ENCODE peak calls at places on chromosomes 4 and X, in four cellular contexts. One of them, this sample, is unnamed.

GRCh38 chr4:102675142-102675541 is 85.6 kb downstream of the MANBA start:
- DNase-seq in OCI-LY7: no peak
- DNase-seq in GM23338: no peak
- DNase-seq in endothelial cell of umbilical vein: no peak
- DNase-seq in this sample: no peak

GRCh38 chrX:2888309-2888708 is 40.8 kb downstream of the ARSD start:
- DNase-seq in OCI-LY7: no peak
- DNase-seq in GM23338: no peak
- DNase-seq in endothelial cell of umbilical vein: no peak
- DNase-seq in this sample: no peak

GRCh38 chrX:28659269-28659668 is 72.0 kb downstream of the IL1RAPL1 start:
- DNase-seq in OCI-LY7: peak
- DNase-seq in GM23338: peak
- DNase-seq in endothelial cell of umbilical vein: no peak
- DNase-seq in this sample: no peak

GRCh38 chr4:24517676-24518075 is 66.7 kb downstream of the DHX15 start:
- DNase-seq in OCI-LY7: no peak
- DNase-seq in GM23338: no peak
- DNase-seq in endothelial cell of umbilical vein: no peak
- DNase-seq in this sample: no peak

GRCh38 chr4:108991929-108992328 is 229.1 kb upstream of the ETNPPL start:
- DNase-seq in OCI-LY7: no peak
- DNase-seq in GM23338: no peak
- DNase-seq in endothelial cell of umbilical vein: no peak
- DNase-seq in this sample: no peak

GRCh38 chrX:2497961-2498780 is 2.6 kb downstream of the DHRSX start:
- DNase-seq in OCI-LY7: no peak
- DNase-seq in GM23338: no peak
- DNase-seq in endothelial cell of umbilical vein: peak
- DNase-seq in this sample: no peak

GRCh38 chrX:16992902-16993301 is 46.4 kb downstream of the REPS2 start:
- DNase-seq in OCI-LY7: no peak
- DNase-seq in GM23338: no peak
- DNase-seq in endothelial cell of umbilical vein: no peak
- DNase-seq in this sample: no peak

GRCh38 chr4:160375746-160376452 is 1273.0 kb downstream of the RAPGEF2 start:
- DNase-seq in OCI-LY7: no peak
- DNase-seq in GM23338: no peak
- DNase-seq in endothelial cell of umbilical vein: no peak
- DNase-seq in this sample: no peak

GRCh38 chr4:158176108-158176507 is 3.3 kb upstream of the GASK1B start:
- DNase-seq in OCI-LY7: no peak
- DNase-seq in GM23338: no peak
- DNase-seq in endothelial cell of umbilical vein: peak
- DNase-seq in this sample: no peak

GRCh38 chr4:10075158-10075863 is 41.3 kb downstream of the WDR1 start:
- DNase-seq in OCI-LY7: no peak
- DNase-seq in GM23338: no peak
- DNase-seq in endothelial cell of umbilical vein: no peak
- DNase-seq in this sample: no peak

GRCh38 chr4:38950734-38951133 is 81.5 kb downstream of the TMEM156 start:
- DNase-seq in OCI-LY7: no peak
- DNase-seq in GM23338: no peak
- DNase-seq in endothelial cell of umbilical vein: no peak
- DNase-seq in this sample: no peak

GRCh38 chr4:25578431-25578830 is 77.2 kb upstream of the SLC34A2 start:
- DNase-seq in OCI-LY7: no peak
- DNase-seq in GM23338: peak
- DNase-seq in endothelial cell of umbilical vein: no peak
- DNase-seq in this sample: peak

GRCh38 chr4:27210874-27211428 is 350.3 kb downstream of the STIM2 start:
- DNase-seq in OCI-LY7: no peak
- DNase-seq in GM23338: no peak
- DNase-seq in endothelial cell of umbilical vein: no peak
- DNase-seq in this sample: no peak

GRCh38 chrX:17656035-17656418 is 81.3 kb upstream of the SCML1 start:
- DNase-seq in OCI-LY7: no peak
- DNase-seq in GM23338: peak
- DNase-seq in endothelial cell of umbilical vein: no peak
- DNase-seq in this sample: peak

GRCh38 chr4:7941111-7942018 is 1.7 kb upstream of the AFAP1 start:
- DNase-seq in OCI-LY7: no peak
- DNase-seq in GM23338: peak
- DNase-seq in endothelial cell of umbilical vein: no peak
- DNase-seq in this sample: no peak

GRCh38 chr4:140726776-140727500 is 29.2 kb downstream of the TBC1D9 start:
- DNase-seq in OCI-LY7: no peak
- DNase-seq in GM23338: no peak
- DNase-seq in endothelial cell of umbilical vein: peak
- DNase-seq in this sample: no peak

GRCh38 chr4:140533951-140534480 is 10.0 kb downstream of the ELMOD2 start:
- DNase-seq in OCI-LY7: no peak
- DNase-seq in GM23338: no peak
- DNase-seq in endothelial cell of umbilical vein: no peak
- DNase-seq in this sample: no peak

GRCh38 chrX:40004916-40005289 is 92.9 kb downstream of the BCOR start:
- DNase-seq in OCI-LY7: no peak
- DNase-seq in GM23338: peak
- DNase-seq in endothelial cell of umbilical vein: no peak
- DNase-seq in this sample: peak

GRCh38 chrX:81355436-81355835 is 153.5 kb downstream of the SH3BGRL start:
- DNase-seq in OCI-LY7: no peak
- DNase-seq in GM23338: no peak
- DNase-seq in endothelial cell of umbilical vein: peak
- DNase-seq in this sample: no peak

GRCh38 chr4:68271851-68272756 is 26.6 kb upstream of the TMPRSS11B start:
- DNase-seq in OCI-LY7: peak
- DNase-seq in GM23338: peak
- DNase-seq in endothelial cell of umbilical vein: peak
- DNase-seq in this sample: peak

GRCh38 chrX:108537005-108537404 is 97.4 kb downstream of the COL4A5 start:
- DNase-seq in OCI-LY7: peak
- DNase-seq in GM23338: peak
- DNase-seq in endothelial cell of umbilical vein: peak
- DNase-seq in this sample: peak

GRCh38 chr4:186886759-186887158 is 163.1 kb upstream of the FAT1 start:
- DNase-seq in OCI-LY7: no peak
- DNase-seq in GM23338: no peak
- DNase-seq in endothelial cell of umbilical vein: no peak
- DNase-seq in this sample: no peak
- H2AFZ ChIP-seq in OCI-LY7: no peak
- H2AFZ ChIP-seq in GM23338: peak
- H2AFZ ChIP-seq in endothelial cell of umbilical vein: no peak
- H2AFZ ChIP-seq in this sample: no peak

DNA sequence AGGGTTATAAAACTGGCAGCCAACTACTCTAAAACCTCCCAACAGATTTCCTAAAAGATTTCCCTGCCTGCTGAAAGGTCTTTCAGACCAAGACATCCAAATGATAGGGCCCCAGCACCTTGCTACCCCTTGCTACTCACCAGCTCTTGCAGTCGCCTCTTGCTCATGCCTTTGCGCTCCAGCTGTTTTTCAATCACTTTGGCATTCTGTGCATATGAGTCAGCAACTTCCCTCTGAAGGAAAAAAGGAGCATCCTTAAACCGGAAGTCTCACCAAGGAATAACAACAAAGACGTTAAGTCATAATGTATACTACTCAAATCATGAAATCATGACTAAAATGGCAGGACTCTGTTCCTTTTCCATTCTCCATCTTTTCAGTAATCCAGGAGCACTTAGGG is 24.0 kb downstream of the STEEP1 start:
- DNase-seq in OCI-LY7: no peak
- DNase-seq in GM23338: peak
- DNase-seq in endothelial cell of umbilical vein: peak
- DNase-seq in this sample: no peak
- H2AFZ ChIP-seq in OCI-LY7: no peak
- H2AFZ ChIP-seq in GM23338: no peak
- H2AFZ ChIP-seq in endothelial cell of umbilical vein: no peak
- H2AFZ ChIP-seq in this sample: no peak

DNA sequence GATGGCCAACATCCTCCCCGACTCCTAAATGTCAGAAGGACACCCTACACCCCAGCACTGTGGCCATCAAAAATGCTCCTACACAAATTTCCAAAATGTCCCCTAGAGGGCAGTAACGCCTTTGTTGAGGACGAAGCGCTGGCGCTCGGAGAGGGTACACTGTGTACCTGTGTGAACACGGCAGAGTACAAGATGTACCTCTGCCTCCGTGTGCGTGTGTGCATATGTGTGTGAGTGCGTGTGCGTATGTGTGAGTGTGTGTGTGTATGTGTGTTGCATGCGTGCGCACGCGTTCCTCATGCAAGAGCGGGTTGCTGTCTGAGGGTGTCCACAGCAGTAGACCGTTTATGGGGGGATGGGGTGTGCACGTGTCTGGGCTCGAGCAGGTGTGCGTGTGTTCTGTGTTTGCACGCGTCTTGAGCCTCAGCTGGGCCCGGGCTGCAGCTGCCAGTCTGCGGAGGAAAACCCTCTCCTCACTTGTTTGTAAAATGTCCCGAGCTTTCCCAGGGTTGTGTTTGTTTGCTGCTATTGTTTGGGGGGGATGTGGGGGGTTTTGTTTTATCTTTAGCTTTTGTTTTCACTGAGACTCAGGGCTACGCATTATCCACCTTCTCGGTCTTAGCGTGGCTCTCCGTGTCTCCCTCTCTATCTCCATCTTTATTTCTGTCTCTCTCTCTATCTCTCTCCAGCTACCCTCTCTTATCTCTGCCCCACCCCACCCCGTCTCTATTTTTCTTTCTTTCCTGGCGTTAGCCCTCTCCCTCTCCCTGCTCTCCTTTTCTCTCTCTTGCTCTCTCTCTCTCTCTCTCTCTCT is 10.4 kb upstream of the TSPYL2 start:
- DNase-seq in OCI-LY7: peak
- DNase-seq in GM23338: peak
- DNase-seq in endothelial cell of umbilical vein: peak
- DNase-seq in this sample: peak
- H2AFZ ChIP-seq in OCI-LY7: peak
- H2AFZ ChIP-seq in GM23338: peak
- H2AFZ ChIP-seq in endothelial cell of umbilical vein: no peak
- H2AFZ ChIP-seq in this sample: no peak

GRCh38 chr4:170137466-170137865 is 47.7 kb upstream of the AADAT start:
- DNase-seq in OCI-LY7: no peak
- DNase-seq in GM23338: no peak
- DNase-seq in endothelial cell of umbilical vein: no peak
- DNase-seq in this sample: no peak

GRCh38 chr4:170134821-170135220 is 45.1 kb upstream of the AADAT start:
- DNase-seq in OCI-LY7: no peak
- DNase-seq in GM23338: no peak
- DNase-seq in endothelial cell of umbilical vein: no peak
- DNase-seq in this sample: no peak

GRCh38 chr4:170139764-170140163 is 50.0 kb upstream of the AADAT start:
- DNase-seq in OCI-LY7: no peak
- DNase-seq in GM23338: no peak
- DNase-seq in endothelial cell of umbilical vein: no peak
- DNase-seq in this sample: no peak

DNA sequence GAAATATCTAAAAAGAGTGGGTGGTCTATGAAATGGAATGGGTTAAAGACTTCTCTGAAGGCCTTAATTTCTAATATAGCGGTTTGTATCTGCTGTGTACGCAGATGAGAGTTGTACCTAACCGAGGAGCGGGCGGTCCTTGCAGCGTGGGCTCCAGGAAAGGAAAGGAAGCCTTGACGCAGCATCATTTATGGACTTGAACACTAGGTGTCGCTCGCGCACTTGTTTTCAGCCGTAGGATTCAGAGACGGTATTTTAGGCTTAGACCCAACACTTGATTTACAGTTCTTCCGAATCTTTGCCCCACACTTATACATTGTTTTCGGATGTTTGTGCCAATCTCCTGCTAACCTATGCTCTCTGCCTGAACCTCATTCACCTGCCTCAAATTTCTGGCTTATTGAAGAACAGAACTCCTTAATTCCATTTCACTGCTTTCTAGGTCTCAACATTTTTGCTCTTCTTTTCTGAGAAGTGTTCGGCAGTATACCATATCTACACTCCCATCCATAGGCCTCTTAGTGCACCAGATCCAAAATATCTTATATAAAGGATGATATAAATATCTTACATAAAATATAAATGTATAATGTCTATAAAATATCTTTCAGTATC is 48.9 kb upstream of the AADAT start:
- DNase-seq in OCI-LY7: peak
- DNase-seq in GM23338: peak
- DNase-seq in endothelial cell of umbilical vein: peak
- DNase-seq in this sample: peak
- H2AFZ ChIP-seq in OCI-LY7: no peak
- H2AFZ ChIP-seq in GM23338: no peak
- H2AFZ ChIP-seq in endothelial cell of umbilical vein: no peak
- H2AFZ ChIP-seq in this sample: peak

GRCh38 chr4:154472870-154473269 is 18.7 kb downstream of the DCHS2 start:
- DNase-seq in OCI-LY7: no peak
- DNase-seq in GM23338: no peak
- DNase-seq in endothelial cell of umbilical vein: no peak
- DNase-seq in this sample: no peak
- H2AFZ ChIP-seq in OCI-LY7: no peak
- H2AFZ ChIP-seq in GM23338: no peak
- H2AFZ ChIP-seq in endothelial cell of umbilical vein: no peak
- H2AFZ ChIP-seq in this sample: no peak

DNA sequence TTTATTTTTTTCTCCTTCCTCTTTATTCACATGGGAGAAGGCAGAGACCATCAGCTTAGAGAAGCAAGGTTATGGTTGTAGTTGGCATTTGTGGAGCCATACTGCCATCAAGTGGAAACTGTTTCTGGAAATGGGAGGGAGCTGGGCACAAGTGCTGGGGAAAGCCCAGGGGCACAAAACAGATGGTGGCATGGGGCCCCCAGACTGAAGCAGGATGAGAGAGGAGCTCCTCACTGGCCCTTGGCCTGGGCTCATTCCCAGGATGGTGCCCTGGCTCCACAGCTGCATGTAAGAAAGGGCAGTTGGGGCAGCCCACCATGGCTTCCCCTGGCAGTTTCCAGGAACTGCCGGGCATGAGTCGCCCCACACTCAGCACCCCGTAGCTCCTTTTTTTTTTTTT is 59.2 kb downstream of the NBDY start:
- DNase-seq in OCI-LY7: no peak
- DNase-seq in GM23338: no peak
- DNase-seq in endothelial cell of umbilical vein: no peak
- DNase-seq in this sample: no peak
- H2AFZ ChIP-seq in OCI-LY7: no peak
- H2AFZ ChIP-seq in GM23338: no peak
- H2AFZ ChIP-seq in endothelial cell of umbilical vein: no peak
- H2AFZ ChIP-seq in this sample: no peak

GRCh38 chr4:100516225-100516624 is 1.6 kb downstream of the EMCN start:
- DNase-seq in OCI-LY7: no peak
- DNase-seq in GM23338: no peak
- DNase-seq in endothelial cell of umbilical vein: peak
- DNase-seq in this sample: no peak
- H2AFZ ChIP-seq in OCI-LY7: no peak
- H2AFZ ChIP-seq in GM23338: no peak
- H2AFZ ChIP-seq in endothelial cell of umbilical vein: peak
- H2AFZ ChIP-seq in this sample: peak

This sample was measured in neural progenitor cell.